ENCODE peak calls at places on chromosome 17, in seven cellular contexts. One of them, this sample, is unnamed.

GRCh38 chr17:8994319-8994718 is 27.0 kb upstream of the NTN1 start:
- DNase-seq in HCT116: peak; percentile 40
- DNase-seq in stimulated activated CD4-positive, alpha-beta T cell treated with anti-CD3 and anti-CD28 coated beads, Interleukin-2, amount 100 ng/mL, for 48 hours: peak; percentile 76
- DNase-seq in IMR-90: peak; percentile 23
- DNase-seq in activated CD8-positive, alpha-beta T cell treated with anti-CD3 and anti-CD28 coated beads, Interleukin-2, amount 10 ng/mL, durations not matched to agents 7 days and 5 days: peak; percentile 70
- DNase-seq in HCEC 1CT: peak; percentile 16
- DNase-seq in mucosa of gallbladder: peak; percentile 62
- DNase-seq in this sample: peak; percentile 54

GRCh38 chr17:59643159-59643857 is 23.6 kb downstream of the CLTC start:
- DNase-seq in HCT116: no peak
- DNase-seq in stimulated activated CD4-positive, alpha-beta T cell treated with anti-CD3 and anti-CD28 coated beads, Interleukin-2, amount 100 ng/mL, for 48 hours: no peak
- DNase-seq in activated CD8-positive, alpha-beta T cell treated with anti-CD3 and anti-CD28 coated beads, Interleukin-2, amount 10 ng/mL, durations not matched to agents 7 days and 5 days: no peak
- DNase-seq in mucosa of gallbladder: no peak
- DNase-seq in IMR-90: peak; percentile 61
- DNase-seq in HCEC 1CT: peak; percentile 71
- DNase-seq in this sample: no peak

GRCh38 chr17:63153488-63153887 is 187.5 kb downstream of the TANC2 start:
- DNase-seq in HCT116: no peak
- DNase-seq in mucosa of gallbladder: no peak
- DNase-seq in HCEC 1CT: no peak
- DNase-seq in IMR-90: no peak
- DNase-seq in stimulated activated CD4-positive, alpha-beta T cell treated with anti-CD3 and anti-CD28 coated beads, Interleukin-2, amount 100 ng/mL, for 48 hours: no peak
- DNase-seq in activated CD8-positive, alpha-beta T cell treated with anti-CD3 and anti-CD28 coated beads, Interleukin-2, amount 10 ng/mL, durations not matched to agents 7 days and 5 days: no peak
- DNase-seq in this sample: no peak

GRCh38 chr17:75808905-75809621 is 24.5 kb downstream of the UNK start:
- DNase-seq in HCT116: no peak
- DNase-seq in IMR-90: peak; percentile 37
- DNase-seq in HCEC 1CT: no peak
- DNase-seq in activated CD8-positive, alpha-beta T cell treated with anti-CD3 and anti-CD28 coated beads, Interleukin-2, amount 10 ng/mL, durations not matched to agents 7 days and 5 days: no peak
- DNase-seq in stimulated activated CD4-positive, alpha-beta T cell treated with anti-CD3 and anti-CD28 coated beads, Interleukin-2, amount 100 ng/mL, for 48 hours: no peak
- DNase-seq in mucosa of gallbladder: no peak
- DNase-seq in this sample: peak; percentile 81

GRCh38 chr17:48925991-48926342 is 17.8 kb downstream of the UBE2Z start:
- DNase-seq in stimulated activated CD4-positive, alpha-beta T cell treated with anti-CD3 and anti-CD28 coated beads, Interleukin-2, amount 100 ng/mL, for 48 hours: no peak
- DNase-seq in HCEC 1CT: no peak
- DNase-seq in HCT116: no peak
- DNase-seq in activated CD8-positive, alpha-beta T cell treated with anti-CD3 and anti-CD28 coated beads, Interleukin-2, amount 10 ng/mL, durations not matched to agents 7 days and 5 days: no peak
- DNase-seq in IMR-90: no peak
- DNase-seq in mucosa of gallbladder: no peak
- DNase-seq in this sample: no peak

GRCh38 chr17:77119668-77120301 is 21.0 kb upstream of the SEC14L1 start:
- DNase-seq in IMR-90: no peak
- DNase-seq in HCT116: no peak
- DNase-seq in HCEC 1CT: no peak
- DNase-seq in activated CD8-positive, alpha-beta T cell treated with anti-CD3 and anti-CD28 coated beads, Interleukin-2, amount 10 ng/mL, durations not matched to agents 7 days and 5 days: no peak
- DNase-seq in mucosa of gallbladder: no peak
- DNase-seq in stimulated activated CD4-positive, alpha-beta T cell treated with anti-CD3 and anti-CD28 coated beads, Interleukin-2, amount 100 ng/mL, for 48 hours: no peak
- DNase-seq in this sample: no peak

GRCh38 chr17:42183741-42184711 is 1.2 kb downstream of the HCRT start:
- DNase-seq in mucosa of gallbladder: peak; percentile 71
- DNase-seq in IMR-90: peak; percentile 63
- DNase-seq in HCEC 1CT: peak; percentile 63
- DNase-seq in stimulated activated CD4-positive, alpha-beta T cell treated with anti-CD3 and anti-CD28 coated beads, Interleukin-2, amount 100 ng/mL, for 48 hours: peak; percentile 88
- DNase-seq in HCT116: peak; percentile 26
- DNase-seq in activated CD8-positive, alpha-beta T cell treated with anti-CD3 and anti-CD28 coated beads, Interleukin-2, amount 10 ng/mL, durations not matched to agents 7 days and 5 days: peak; percentile 80
- DNase-seq in this sample: peak; percentile 52

GRCh38 chr17:12726131-12726530 is 60.4 kb downstream of the MYOCD start:
- DNase-seq in IMR-90: no peak
- DNase-seq in HCT116: no peak
- DNase-seq in stimulated activated CD4-positive, alpha-beta T cell treated with anti-CD3 and anti-CD28 coated beads, Interleukin-2, amount 100 ng/mL, for 48 hours: no peak
- DNase-seq in activated CD8-positive, alpha-beta T cell treated with anti-CD3 and anti-CD28 coated beads, Interleukin-2, amount 10 ng/mL, durations not matched to agents 7 days and 5 days: no peak
- DNase-seq in HCEC 1CT: no peak
- DNase-seq in mucosa of gallbladder: no peak
- DNase-seq in this sample: no peak

GRCh38 chr17:75343007-75343406 is 53.8 kb upstream of the SLC25A19 start:
- DNase-seq in HCT116: no peak
- DNase-seq in HCEC 1CT: no peak
- DNase-seq in IMR-90: no peak
- DNase-seq in mucosa of gallbladder: no peak
- DNase-seq in activated CD8-positive, alpha-beta T cell treated with anti-CD3 and anti-CD28 coated beads, Interleukin-2, amount 10 ng/mL, durations not matched to agents 7 days and 5 days: no peak
- DNase-seq in stimulated activated CD4-positive, alpha-beta T cell treated with anti-CD3 and anti-CD28 coated beads, Interleukin-2, amount 100 ng/mL, for 48 hours: no peak
- DNase-seq in this sample: no peak

GRCh38 chr17:28928061-28928460 is 23.3 kb downstream of the PHF12 start:
- DNase-seq in stimulated activated CD4-positive, alpha-beta T cell treated with anti-CD3 and anti-CD28 coated beads, Interleukin-2, amount 100 ng/mL, for 48 hours: peak; percentile 21
- DNase-seq in activated CD8-positive, alpha-beta T cell treated with anti-CD3 and anti-CD28 coated beads, Interleukin-2, amount 10 ng/mL, durations not matched to agents 7 days and 5 days: no peak
- DNase-seq in HCT116: no peak
- DNase-seq in mucosa of gallbladder: no peak
- DNase-seq in HCEC 1CT: peak; percentile 18
- DNase-seq in IMR-90: peak; percentile 48
- DNase-seq in this sample: no peak

GRCh38 chr17:3953542-3953941 is 10.7 kb downstream of the ATP2A3 start:
- DNase-seq in IMR-90: no peak
- DNase-seq in HCT116: no peak
- DNase-seq in stimulated activated CD4-positive, alpha-beta T cell treated with anti-CD3 and anti-CD28 coated beads, Interleukin-2, amount 100 ng/mL, for 48 hours: no peak
- DNase-seq in HCEC 1CT: no peak
- DNase-seq in mucosa of gallbladder: no peak
- DNase-seq in activated CD8-positive, alpha-beta T cell treated with anti-CD3 and anti-CD28 coated beads, Interleukin-2, amount 10 ng/mL, durations not matched to agents 7 days and 5 days: no peak
- DNase-seq in this sample: no peak

GRCh38 chr17:49637050-49637449 is 40.8 kb downstream of the SPOP start:
- DNase-seq in activated CD8-positive, alpha-beta T cell treated with anti-CD3 and anti-CD28 coated beads, Interleukin-2, amount 10 ng/mL, durations not matched to agents 7 days and 5 days: no peak
- DNase-seq in IMR-90: peak; percentile 50
- DNase-seq in HCEC 1CT: peak; percentile 43
- DNase-seq in HCT116: no peak
- DNase-seq in stimulated activated CD4-positive, alpha-beta T cell treated with anti-CD3 and anti-CD28 coated beads, Interleukin-2, amount 100 ng/mL, for 48 hours: no peak
- DNase-seq in mucosa of gallbladder: no peak
- DNase-seq in this sample: no peak

GRCh38 chr17:74898376-74898946 is 5.0 kb upstream of the FADS6 start:
- DNase-seq in IMR-90: no peak
- DNase-seq in mucosa of gallbladder: no peak
- DNase-seq in activated CD8-positive, alpha-beta T cell treated with anti-CD3 and anti-CD28 coated beads, Interleukin-2, amount 10 ng/mL, durations not matched to agents 7 days and 5 days: no peak
- DNase-seq in HCEC 1CT: no peak
- DNase-seq in stimulated activated CD4-positive, alpha-beta T cell treated with anti-CD3 and anti-CD28 coated beads, Interleukin-2, amount 100 ng/mL, for 48 hours: no peak
- DNase-seq in HCT116: no peak
- DNase-seq in this sample: no peak

GRCh38 chr17:34511265-34511664 is 68.1 kb upstream of the TMEM132E start:
- DNase-seq in HCT116: no peak
- DNase-seq in mucosa of gallbladder: no peak
- DNase-seq in stimulated activated CD4-positive, alpha-beta T cell treated with anti-CD3 and anti-CD28 coated beads, Interleukin-2, amount 100 ng/mL, for 48 hours: no peak
- DNase-seq in IMR-90: no peak
- DNase-seq in activated CD8-positive, alpha-beta T cell treated with anti-CD3 and anti-CD28 coated beads, Interleukin-2, amount 10 ng/mL, durations not matched to agents 7 days and 5 days: no peak
- DNase-seq in HCEC 1CT: no peak
- DNase-seq in this sample: no peak

GRCh38 chr17:81291662-81292061 is 3.4 kb downstream of the SLC38A10 start:
- DNase-seq in IMR-90: peak; percentile 25
- DNase-seq in HCT116: peak; percentile 65
- DNase-seq in mucosa of gallbladder: peak; percentile 64
- DNase-seq in HCEC 1CT: peak; percentile 23
- DNase-seq in stimulated activated CD4-positive, alpha-beta T cell treated with anti-CD3 and anti-CD28 coated beads, Interleukin-2, amount 100 ng/mL, for 48 hours: peak; percentile 76
- DNase-seq in activated CD8-positive, alpha-beta T cell treated with anti-CD3 and anti-CD28 coated beads, Interleukin-2, amount 10 ng/mL, durations not matched to agents 7 days and 5 days: peak; percentile 79
- DNase-seq in this sample: peak; percentile 46

GRCh38 chr17:44990994-44991393 is 22.9 kb upstream of the C1QL1 start:
- DNase-seq in mucosa of gallbladder: no peak
- DNase-seq in HCT116: no peak
- DNase-seq in HCEC 1CT: no peak
- DNase-seq in stimulated activated CD4-positive, alpha-beta T cell treated with anti-CD3 and anti-CD28 coated beads, Interleukin-2, amount 100 ng/mL, for 48 hours: no peak
- DNase-seq in IMR-90: no peak
- DNase-seq in activated CD8-positive, alpha-beta T cell treated with anti-CD3 and anti-CD28 coated beads, Interleukin-2, amount 10 ng/mL, durations not matched to agents 7 days and 5 days: no peak
- DNase-seq in this sample: no peak

GRCh38 chr17:34503804-34504203 is 75.6 kb upstream of the TMEM132E start:
- DNase-seq in HCT116: no peak
- DNase-seq in IMR-90: no peak
- DNase-seq in mucosa of gallbladder: peak; percentile 18
- DNase-seq in activated CD8-positive, alpha-beta T cell treated with anti-CD3 and anti-CD28 coated beads, Interleukin-2, amount 10 ng/mL, durations not matched to agents 7 days and 5 days: peak; percentile 21
- DNase-seq in stimulated activated CD4-positive, alpha-beta T cell treated with anti-CD3 and anti-CD28 coated beads, Interleukin-2, amount 100 ng/mL, for 48 hours: no peak
- DNase-seq in HCEC 1CT: no peak
- DNase-seq in this sample: no peak

GRCh38 chr17:55607736-55608341 is 96.6 kb upstream of the SMIM36 start:
- DNase-seq in mucosa of gallbladder: peak; percentile 79
- DNase-seq in activated CD8-positive, alpha-beta T cell treated with anti-CD3 and anti-CD28 coated beads, Interleukin-2, amount 10 ng/mL, durations not matched to agents 7 days and 5 days: no peak
- DNase-seq in stimulated activated CD4-positive, alpha-beta T cell treated with anti-CD3 and anti-CD28 coated beads, Interleukin-2, amount 100 ng/mL, for 48 hours: no peak
- DNase-seq in HCEC 1CT: peak; percentile 82
- DNase-seq in IMR-90: peak; percentile 71
- DNase-seq in HCT116: no peak
- DNase-seq in this sample: no peak

GRCh38 chr17:19005789-19006430 is 1.3 kb upstream of the FAM83G start:
- DNase-seq in HCT116: no peak
- DNase-seq in mucosa of gallbladder: no peak
- DNase-seq in stimulated activated CD4-positive, alpha-beta T cell treated with anti-CD3 and anti-CD28 coated beads, Interleukin-2, amount 100 ng/mL, for 48 hours: no peak
- DNase-seq in activated CD8-positive, alpha-beta T cell treated with anti-CD3 and anti-CD28 coated beads, Interleukin-2, amount 10 ng/mL, durations not matched to agents 7 days and 5 days: no peak
- DNase-seq in HCEC 1CT: no peak
- DNase-seq in IMR-90: no peak
- DNase-seq in this sample: no peak

GRCh38 chr17:55285340-55286301 is 20.9 kb downstream of the HLF start:
- DNase-seq in HCEC 1CT: peak; percentile 43
- DNase-seq in HCT116: no peak
- DNase-seq in mucosa of gallbladder: peak; percentile 94
- DNase-seq in IMR-90: peak; percentile 68
- DNase-seq in stimulated activated CD4-positive, alpha-beta T cell treated with anti-CD3 and anti-CD28 coated beads, Interleukin-2, amount 100 ng/mL, for 48 hours: no peak
- DNase-seq in activated CD8-positive, alpha-beta T cell treated with anti-CD3 and anti-CD28 coated beads, Interleukin-2, amount 10 ng/mL, durations not matched to agents 7 days and 5 days: no peak
- DNase-seq in this sample: no peak

GRCh38 chr17:76248013-76248782 is 7.9 kb upstream of the RNF157 start:
- DNase-seq in stimulated activated CD4-positive, alpha-beta T cell treated with anti-CD3 and anti-CD28 coated beads, Interleukin-2, amount 100 ng/mL, for 48 hours: no peak
- DNase-seq in IMR-90: no peak
- DNase-seq in HCEC 1CT: no peak
- DNase-seq in activated CD8-positive, alpha-beta T cell treated with anti-CD3 and anti-CD28 coated beads, Interleukin-2, amount 10 ng/mL, durations not matched to agents 7 days and 5 days: no peak
- DNase-seq in HCT116: no peak
- DNase-seq in mucosa of gallbladder: no peak
- DNase-seq in this sample: no peak